ENCODE peak calls at places on chromosomes 1 and 21, in ten cellular contexts. P, H, W, X, U, L, T, K, A and C are unnamed samples.

GRCh38 chr21:45335761-45336534 is 48.3 kb upstream of the POFUT2 start:
- DNase-seq in U (no peak), X (no peak), A (no peak), L (peak), H (no peak), K (no peak), P (no peak), W (no peak), T (no peak), C (no peak)

GRCh38 chr21:44918107-44918470 is 2.6 kb downstream of the ITGB2 start:
- DNase-seq in L (peak), H (no peak), K (no peak), W (no peak), P (no peak), A (no peak), T (no peak), X (no peak), U (no peak), C (no peak)

GRCh38 chr1:40383488-40384412 is 10.2 kb downstream of the SMAP2 start:
- DNase-seq in A (no peak), K (no peak), W (peak), P (no peak), H (no peak), L (no peak), X (no peak), T (peak), U (no peak), C (peak)

GRCh38 chr1:44273560-44274292 is 60.5 kb downstream of the DMAP1 start:
- DNase-seq in K (no peak), X (no peak), L (no peak), H (no peak), W (no peak), U (no peak), P (no peak), T (no peak), A (no peak), C (no peak)

GRCh38 chr1:13623021-13623637 is 39.5 kb downstream of the PDPN start:
- DNase-seq in T (no peak), P (no peak), X (no peak), U (no peak), A (no peak), H (no peak), L (no peak), K (peak), W (no peak), C (peak)

GRCh38 chr1:81679972-81680371 is 120.8 kb upstream of the ADGRL2 start:
- DNase-seq in H (no peak), W (no peak), T (no peak), X (peak), K (peak), L (no peak), P (no peak), A (no peak), U (no peak), C (peak)

GRCh38 chr1:231724876-231725647 is 98.5 kb downstream of the DISC1 start:
- DNase-seq in K (peak), W (peak), L (no peak), U (peak), P (peak), T (peak), A (peak), X (peak), H (peak), C (peak)

GRCh38 chr1:28895896-28896608 is 18.3 kb upstream of the EPB41 start:
- DNase-seq in W (no peak), U (no peak), H (no peak), T (no peak), X (no peak), A (no peak), L (no peak), K (no peak), P (no peak), C (peak)

DNA sequence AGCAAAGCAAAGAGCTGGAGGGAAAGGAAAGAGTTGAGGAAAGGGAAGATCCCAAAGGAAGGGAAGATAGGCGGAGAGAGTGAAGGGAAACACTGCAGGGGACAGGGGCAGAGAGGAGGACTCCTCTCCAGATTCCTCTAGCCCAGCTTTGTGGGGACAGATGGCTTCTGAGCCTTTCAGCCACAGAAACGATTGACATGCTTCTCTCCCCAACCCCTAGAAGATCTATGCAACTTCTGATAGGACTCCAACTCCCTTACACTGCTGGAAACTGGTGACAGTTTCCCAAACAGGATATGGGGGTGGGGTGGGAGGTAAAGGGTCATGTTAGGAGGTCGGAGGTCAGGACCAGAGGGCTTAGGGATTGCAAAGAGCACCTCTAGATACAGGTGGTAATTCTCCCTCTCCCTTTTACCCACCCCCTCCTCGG is 6.5 kb downstream of the MEX3A start:
- DNase-seq in X (no peak), P (no peak), L (no peak), A (no peak), U (no peak), H (no peak), K (no peak), W (no peak), T (no peak), C (no peak)
- H3K4me3 ChIP-seq in X (no peak), P (no peak), L (no peak), A (no peak), U (peak), H (no peak), K (no peak), W (no peak), T (peak), C (no peak)

GRCh38 chr1:150808134-150808533 is at the start of gene CTSK:
- DNase-seq in T (no peak), U (no peak), W (no peak), P (no peak), H (no peak), K (no peak), X (no peak), L (no peak), A (no peak), C (peak)
- H3K4me3 ChIP-seq in T (no peak), U (peak), W (peak), P (no peak), H (no peak), K (no peak), X (no peak), L (peak), A (no peak), C (peak)

DNA sequence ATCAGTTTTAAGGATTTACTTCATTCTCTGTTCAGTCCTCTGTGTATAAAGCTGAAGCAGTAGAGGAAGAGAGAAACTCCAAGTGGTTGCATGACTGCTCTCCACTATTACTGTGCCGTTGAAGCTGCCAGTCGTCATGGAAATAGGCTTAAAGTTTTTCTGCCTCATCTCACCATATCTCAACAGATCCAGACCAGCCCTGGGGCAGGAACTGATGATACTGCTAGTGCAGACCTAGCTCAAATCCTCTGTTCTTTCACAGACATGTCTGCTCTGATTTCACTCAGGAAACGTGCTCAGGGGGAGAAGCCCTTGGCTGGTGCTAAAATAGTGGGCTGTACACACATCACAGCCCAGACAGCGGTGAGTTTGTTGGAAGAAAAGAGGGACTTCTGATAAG is 22.3 kb upstream of the STRIP1 start:
- DNase-seq in X (no peak), T (peak), K (no peak), L (no peak), W (no peak), P (no peak), U (no peak), A (no peak), H (no peak), C (no peak)
- H3K4me3 ChIP-seq in X (no peak), T (no peak), K (no peak), L (no peak), W (no peak), P (no peak), U (no peak), A (no peak), H (no peak), C (no peak)

GRCh38 chr1:31762323-31762722 is 1.8 kb downstream of the ADGRB2 start:
- DNase-seq in L (peak), T (no peak), H (no peak), K (no peak), P (no peak), W (no peak), A (no peak), U (no peak), X (no peak), C (no peak)
- H3K4me3 ChIP-seq in L (no peak), T (no peak), H (peak), K (no peak), P (no peak), W (no peak), A (peak), U (peak), X (peak), C (no peak)

DNA sequence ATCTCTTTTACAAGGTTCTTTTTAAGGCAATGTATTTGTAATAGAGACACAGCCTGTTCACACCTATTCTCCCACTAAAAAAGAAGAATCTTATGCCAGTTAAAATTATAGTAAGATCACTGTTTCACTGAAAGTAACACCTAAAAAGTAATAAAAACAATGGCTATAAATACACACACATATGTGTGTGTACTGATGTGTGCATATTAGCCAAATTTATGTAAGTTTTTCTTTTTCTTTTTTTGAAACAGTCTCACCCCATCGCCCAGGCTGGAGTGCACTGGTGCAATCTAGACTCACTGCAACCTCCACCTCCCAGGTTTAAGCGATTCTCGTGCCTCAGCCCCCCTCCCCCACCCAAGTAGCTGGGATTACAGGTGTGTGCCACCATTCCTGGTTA is 56.8 kb upstream of the SLC30A10 start:
- DNase-seq in H (no peak), W (no peak), X (no peak), T (no peak), K (no peak), L (no peak), U (no peak), A (no peak), P (no peak), C (no peak)
- H3K4me3 ChIP-seq in H (no peak), W (no peak), X (no peak), T (no peak), K (no peak), L (no peak), U (no peak), A (no peak), P (no peak), C (no peak)

GRCh38 chr1:205230965-205231364 is 3.2 kb downstream of the TMCC2 start:
- DNase-seq in L (no peak), H (no peak), U (no peak), W (no peak), K (no peak), T (peak), A (no peak), X (no peak), P (no peak), C (no peak)
- H3K4me3 ChIP-seq in L (no peak), H (no peak), U (no peak), W (no peak), K (no peak), T (peak), A (no peak), X (no peak), P (no peak), C (no peak)

GRCh38 chr1:246267426-246267825 is 239.7 kb downstream of the SMYD3 start:
- DNase-seq in A (no peak), T (no peak), U (no peak), H (no peak), P (no peak), X (no peak), K (no peak), W (no peak), L (no peak), C (no peak)

GRCh38 chr1:246269466-246269865 is 237.6 kb downstream of the SMYD3 start:
- DNase-seq in A (no peak), U (no peak), K (no peak), L (no peak), X (no peak), W (no peak), T (no peak), H (no peak), P (no peak), C (no peak)

GRCh38 chr1:246265481-246265880 is 241.6 kb downstream of the SMYD3 start:
- DNase-seq in L (no peak), T (no peak), W (no peak), H (no peak), U (no peak), K (no peak), X (no peak), A (no peak), P (no peak), C (no peak)

GRCh38 chr1:246270236-246270635 is 236.8 kb downstream of the SMYD3 start:
- DNase-seq in K (no peak), L (no peak), A (no peak), H (no peak), X (no peak), T (no peak), U (no peak), P (no peak), W (no peak), C (no peak)

DNA sequence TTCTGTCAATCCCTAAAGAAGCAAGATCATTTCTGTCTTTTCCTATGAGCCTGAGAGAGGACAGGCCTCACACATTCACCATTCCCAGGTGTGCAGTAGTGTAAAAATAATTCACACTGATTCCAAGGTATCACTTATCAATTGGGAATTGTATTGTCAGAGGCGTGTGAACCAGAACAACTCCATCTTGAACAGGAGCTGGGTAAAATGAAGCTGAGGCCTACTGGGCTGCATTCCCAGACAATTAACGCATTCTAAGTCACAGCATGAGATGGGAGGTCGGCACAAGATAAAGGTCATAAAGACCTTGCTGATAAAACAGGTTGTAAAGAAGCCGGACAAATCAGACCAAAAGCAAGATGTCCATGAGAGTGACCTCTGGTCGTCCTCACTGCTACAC is 239.2 kb downstream of the SMYD3 start:
- DNase-seq in K (no peak), T (no peak), W (no peak), A (no peak), P (no peak), X (no peak), H (no peak), L (no peak), U (no peak), C (peak)
- H3K4me3 ChIP-seq in K (no peak), T (no peak), W (no peak), A (no peak), P (no peak), X (no peak), H (no peak), L (no peak), U (no peak), C (no peak)